ENCODE peak calls at places on chromosomes 13 and 19, in five cellular contexts. I, P, R, T and K are unnamed samples.

GRCh38 chr19:44367024-44367423 is 10.5 kb upstream of the ZNF112 start:
- DNase-seq in I (no peak), T (no peak), R (peak), P (no peak), K (no peak)

GRCh38 chr13:28955264-28955966 is 135.3 kb downstream of the MTUS2 start:
- DNase-seq in R (no peak), I (no peak), P (no peak), T (peak), K (no peak)

GRCh38 chr13:59546178-59546577 is 617.5 kb downstream of the DIAPH3 start:
- DNase-seq in I (no peak), R (no peak), T (no peak), P (no peak), K (no peak)

GRCh38 chr13:30847697-30848307 is 58.3 kb upstream of the MEDAG start:
- DNase-seq in I (no peak), T (no peak), P (no peak), R (peak), K (no peak)

GRCh38 chr13:101795025-101795424 is 342.6 kb downstream of the ITGBL1 start:
- DNase-seq in R (no peak), T (no peak), P (no peak), I (no peak), K (no peak)

GRCh38 chr19:31338069-31338767 is 11.0 kb downstream of the TSHZ3 start:
- DNase-seq in T (peak), R (peak), P (peak), I (no peak), K (no peak)

GRCh38 chr13:28885191-28885590 is 65.1 kb downstream of the MTUS2 start:
- DNase-seq in I (no peak), R (no peak), P (no peak), T (no peak), K (no peak)

GRCh38 chr13:97125810-97126738 is 96.1 kb upstream of the MBNL2 start:
- DNase-seq in R (peak), P (no peak), I (no peak), T (no peak), K (no peak)

GRCh38 chr19:1042689-1043511 is 3.0 kb downstream of the ABCA7 start:
- DNase-seq in R (no peak), I (no peak), T (no peak), P (no peak), K (peak)

GRCh38 chr13:45121421-45121820 is 1.1 kb downstream of the GTF2F2 start:
- DNase-seq in R (peak), P (no peak), T (no peak), I (no peak), K (no peak)

GRCh38 chr13:30341815-30342570 is 34.6 kb upstream of the KATNAL1 start:
- DNase-seq in P (peak), I (no peak), R (peak), T (peak), K (peak)

GRCh38 chr13:20801704-20802103 is 27.9 kb upstream of the EEF1AKMT1 start:
- DNase-seq in I (no peak), T (no peak), R (no peak), P (no peak), K (no peak)

GRCh38 chr13:46507978-46508377 is 45.0 kb upstream of the LRCH1 start:
- DNase-seq in I (no peak), T (no peak), R (no peak), P (no peak), K (no peak)

GRCh38 chr19:1860133-1860775 is 3.1 kb downstream of the KLF16 start:
- DNase-seq in T (peak), P (no peak), R (peak), I (no peak), K (no peak)

GRCh38 chr19:38740932-38741331 is 3.3 kb downstream of the CAPN12 start:
- DNase-seq in P (no peak), I (no peak), R (no peak), T (no peak), K (no peak)

GRCh38 chr13:49627831-49628652 is at the start of gene ARL11:
- DNase-seq in R (no peak), I (no peak), T (peak), P (peak), K (no peak)

GRCh38 chr13:24228852-24229458 is 68.4 kb downstream of the SPATA13 start:
- DNase-seq in P (no peak), R (peak), T (no peak), I (no peak), K (peak)

GRCh38 chr19:30621326-30621920 is 249.2 kb downstream of the ZNF536 start:
- DNase-seq in P (no peak), I (no peak), T (no peak), R (no peak), K (no peak)

GRCh38 chr13:50678464-50679162 is 164.9 kb downstream of the DLEU7 start:
- DNase-seq in I (no peak), T (no peak), R (peak), P (no peak), K (no peak)

GRCh38 chr19:8196271-8196908 is 12.8 kb upstream of the CERS4 start:
- DNase-seq in R (no peak), P (no peak), T (no peak), I (no peak), K (no peak)